ENCODE peak calls at places on chromosome 10, in six cellular contexts. D is GM23248; L is right atrium auricular region; N is RWPE2; J is pancreas; X is naive thymus-derived CD4-positive, alpha-beta T cell. R is an unnamed sample. For H3K9me3, the result is how much of the 10 kb centered on the place peaks cover.

GRCh38 chr10:32501906-32502305 is 56.0 kb downstream of the CCDC7 start:
- DNase-seq in X (no peak), J (no peak), L (no peak), N (no peak), D (no peak), R (no peak)

GRCh38 chr10:73992899-73993788 is 4.8 kb upstream of the VCL start:
- DNase-seq in N (no peak), J (no peak), L (no peak), X (no peak), D (peak), R (no peak)

GRCh38 chr10:103967433-103968142 is 648 bp downstream of the SLK start:
- DNase-seq in J (no peak), N (no peak), L (no peak), D (peak), X (peak), R (peak)

GRCh38 chr10:42428534-42428933 is 209.8 kb downstream of the ZNF33B start:
- DNase-seq in J (no peak), X (no peak), D (peak), N (no peak), L (no peak), R (peak)

GRCh38 chr10:132776186-132776585 is 9.8 kb downstream of the NKX6-2 start:
- DNase-seq in J (no peak), X (no peak), N (no peak), L (no peak), D (no peak), R (no peak)

GRCh38 chr10:35822316-35822715 is 180.2 kb upstream of the FZD8 start:
- DNase-seq in J (peak), L (peak), N (no peak), D (peak), X (no peak), R (peak)

GRCh38 chr10:123795196-123795780 is 96.3 kb downstream of the CPXM2 start:
- DNase-seq in J (no peak), X (no peak), N (no peak), L (no peak), D (no peak), R (no peak)

GRCh38 chr10:103671126-103671525 is 177.6 kb downstream of the NEURL1 start:
- DNase-seq in D (no peak), J (no peak), N (no peak), X (no peak), L (no peak), R (no peak)

GRCh38 chr10:70656489-70656888 is 15.8 kb upstream of the ADAMTS14 start:
- DNase-seq in D (peak), L (no peak), X (peak), J (no peak), N (peak), R (no peak)

GRCh38 chr10:12484945-12485805 is 135.8 kb downstream of the CAMK1D start:
- DNase-seq in J (peak), N (no peak), X (no peak), L (no peak), D (no peak), R (no peak)

GRCh38 chr10:101189461-101190401 is 39.5 kb downstream of the LBX1 start:
- DNase-seq in D (no peak), J (no peak), X (no peak), N (no peak), L (no peak), R (no peak)

GRCh38 chr10:8051851-8052257 is 2.6 kb upstream of the GATA3 start:
- DNase-seq in J (no peak), L (no peak), X (no peak), D (no peak), N (no peak), R (no peak)

GRCh38 chr10:102523250-102524029 is 19.7 kb downstream of the SUFU start:
- DNase-seq in L (no peak), J (no peak), N (no peak), D (peak), X (no peak), R (no peak)

GRCh38 chr10:59234814-59235429 is 58.5 kb downstream of the PHYHIPL start:
- DNase-seq in D (peak), L (no peak), N (no peak), J (no peak), X (no peak), R (peak)

GRCh38 chr10:100827819-100828743 is 82.7 kb downstream of the PAX2 start:
- DNase-seq in N (no peak), L (no peak), J (peak), D (peak), X (peak), R (peak)

GRCh38 chr10:111890046-111890445 is 293.5 kb downstream of the GPAM start:
- DNase-seq in X (no peak), L (no peak), N (no peak), J (no peak), D (no peak), R (no peak)
- H3K9me3 ChIP-seq in X (under half), L (under half), N (under half), J (under half), D (under half), R (under half)

DNA sequence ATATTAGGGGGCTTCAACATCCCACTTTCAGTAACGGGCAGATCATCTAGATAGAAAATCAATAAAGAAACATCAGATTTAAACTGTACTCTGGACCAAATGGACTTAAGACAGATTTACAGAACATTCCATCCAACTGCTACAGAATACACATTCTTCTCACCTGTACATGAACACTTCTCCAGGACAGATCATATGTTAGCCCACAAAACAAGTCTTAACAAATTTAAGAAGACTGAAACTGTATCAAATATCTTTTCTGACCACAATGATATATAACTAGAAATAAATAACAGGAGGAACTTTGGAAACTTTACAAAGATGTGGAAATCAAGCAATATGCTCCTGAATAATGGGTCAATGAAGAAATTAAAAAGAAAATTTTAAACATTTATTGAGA is 86.7 kb downstream of the MICU1 start:
- DNase-seq in X (no peak), N (no peak), D (no peak), J (no peak), L (no peak), R (no peak)
- H3K27ac ChIP-seq in X (no peak), N (no peak), D (no peak), J (no peak), L (no peak), R (no peak)

GRCh38 chr10:113693348-113693747 is 13.6 kb downstream of the CASP7 start:
- DNase-seq in N (no peak), J (no peak), D (no peak), X (no peak), L (no peak), R (no peak)
- H3K9me3 ChIP-seq in N (under half), J (under half), D (under half), X (under half), L (under half), R (under half)

GRCh38 chr10:122699796-122700466 is at the start of gene C10orf120:
- DNase-seq in L (no peak), J (no peak), D (no peak), X (no peak), N (no peak), R (no peak)
- H3K27ac ChIP-seq in L (no peak), J (peak), D (no peak), X (no peak), N (no peak), R (no peak)

GRCh38 chr10:16117305-16117695 is 257.0 kb upstream of the MINDY3 start:
- DNase-seq in D (no peak), N (no peak), X (no peak), L (no peak), J (no peak), R (no peak)
- H3K9me3 ChIP-seq in D (under half), N (under half), X (under half), L (under half), J (under half), R (under half)

GRCh38 chr10:14074062-14074884 is 256.5 kb downstream of the FRMD4A start:
- DNase-seq in J (peak), D (peak), N (peak), L (peak), X (no peak), R (peak)
- H3K27ac ChIP-seq in J (peak), D (peak), N (peak), L (peak), X (no peak), R (no peak)

DNA sequence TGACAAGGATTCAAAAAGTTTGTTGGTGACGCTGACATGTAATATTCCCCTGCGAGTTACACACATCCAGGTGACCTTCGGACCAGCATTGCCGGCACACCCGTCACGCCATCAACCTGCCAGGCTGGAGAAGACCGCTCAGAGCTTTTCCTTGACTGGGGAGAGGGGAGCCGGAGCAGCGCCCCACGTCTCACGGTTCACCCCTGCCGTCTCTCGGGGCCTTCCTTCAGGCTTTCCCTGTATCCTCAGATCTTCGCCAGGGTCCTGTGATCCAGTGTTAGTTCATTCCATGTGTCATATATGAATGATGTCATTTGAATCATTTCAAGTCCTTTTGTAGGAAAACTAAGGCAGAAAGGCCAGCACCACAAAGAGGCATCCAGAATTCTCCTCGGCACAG is 127.8 kb downstream of the MGMT start:
- DNase-seq in L (peak), D (no peak), N (no peak), X (no peak), J (no peak), R (no peak)
- H3K9me3 ChIP-seq in L (under half), D (under half), N (under half), X (under half), J (under half), R (under half)

GRCh38 chr10:69377191-69377590 is 39.5 kb downstream of the TACR2 start:
- DNase-seq in L (no peak), D (no peak), J (no peak), N (no peak), X (no peak), R (no peak)

GRCh38 chr10:69375307-69376151 is 41.2 kb downstream of the TACR2 start:
- DNase-seq in J (peak), X (no peak), D (peak), L (no peak), N (no peak), R (peak)

GRCh38 chr10:69374242-69374641 is 42.5 kb downstream of the TACR2 start:
- DNase-seq in D (no peak), X (no peak), J (no peak), N (no peak), L (no peak), R (no peak)

GRCh38 chr10:69376662-69377061 is 40.1 kb downstream of the TACR2 start:
- DNase-seq in L (no peak), D (no peak), X (no peak), J (no peak), N (no peak), R (no peak)

GRCh38 chr10:69374931-69375306 is 41.8 kb downstream of the TACR2 start:
- DNase-seq in J (no peak), X (no peak), L (no peak), N (no peak), D (no peak), R (no peak)
- H3K27ac ChIP-seq in J (peak), X (no peak), L (peak), N (no peak), D (no peak), R (no peak)